ENCODE peak calls at places on chromosomes 12 and 14, in seven cellular contexts. I, X, T, J, F, L and K are unnamed samples.

GRCh38 chr12:6200266-6201198 is at the start of gene CD9:
- DNase-seq in I (no peak), X (no peak), T (peak; percentile 76), J (no peak), F (no peak), L (peak; percentile 79), K (no peak)

GRCh38 chr14:36817071-36817930 is 155.6 kb downstream of the PAX9 start:
- DNase-seq in I (no peak), X (no peak), T (no peak), J (no peak), F (no peak), L (no peak), K (no peak)

GRCh38 chr14:50875359-50876090 is 3.7 kb downstream of the ABHD12B start:
- DNase-seq in I (peak; percentile 51), X (peak; percentile 74), T (no peak), J (peak; percentile 54), F (peak; percentile 43), L (no peak), K (peak; percentile 60)

GRCh38 chr12:7269273-7269672 is 34.6 kb upstream of the ACSM4 start:
- DNase-seq in I (no peak), X (no peak), T (no peak), J (peak; percentile 1), F (no peak), L (no peak), K (no peak)

GRCh38 chr14:106039400-106039799 is 513.0 kb downstream of the TMEM121 start:
- DNase-seq in I (peak; percentile 36), X (peak; percentile 57), T (peak; percentile 78), J (no peak), F (peak; percentile 38), L (no peak), K (peak; percentile 62)

GRCh38 chr12:50924439-50925341 is 27.7 kb upstream of the HIGD1C start:
- DNase-seq in I (no peak), X (peak; percentile 41), T (peak; percentile 83), J (peak; percentile 86), F (peak; percentile 47), L (peak; percentile 94), K (no peak)

GRCh38 chr14:72545411-72546311 is 348.2 kb downstream of the DPF3 start:
- DNase-seq in I (no peak), X (no peak), T (no peak), J (no peak), F (no peak), L (no peak), K (no peak)

GRCh38 chr12:46244273-46244672 is 24.6 kb downstream of the SLC38A1 start:
- DNase-seq in I (no peak), X (no peak), T (no peak), J (no peak), F (no peak), L (no peak), K (no peak)

GRCh38 chr12:100504820-100505219 is 31.2 kb downstream of the NR1H4 start:
- DNase-seq in I (no peak), X (no peak), T (no peak), J (no peak), F (no peak), L (no peak), K (no peak)

GRCh38 chr12:65152012-65152411 is 17.4 kb upstream of the LEMD3 start:
- DNase-seq in I (no peak), X (no peak), T (no peak), J (no peak), F (no peak), L (no peak), K (no peak)

GRCh38 chr14:68631058-68631690 is 161.7 kb downstream of the ZFP36L1 start:
- DNase-seq in I (no peak), X (no peak), T (no peak), J (no peak), F (no peak), L (no peak), K (no peak)
- H3K27ac ChIP-seq in I (no peak overlapping the region), X (no peak overlapping the region), T (no peak overlapping the region), J (no peak overlapping the region), F (no peak overlapping the region), L (peak overlapping the region; percentile 21), K (no peak overlapping the region)

DNA sequence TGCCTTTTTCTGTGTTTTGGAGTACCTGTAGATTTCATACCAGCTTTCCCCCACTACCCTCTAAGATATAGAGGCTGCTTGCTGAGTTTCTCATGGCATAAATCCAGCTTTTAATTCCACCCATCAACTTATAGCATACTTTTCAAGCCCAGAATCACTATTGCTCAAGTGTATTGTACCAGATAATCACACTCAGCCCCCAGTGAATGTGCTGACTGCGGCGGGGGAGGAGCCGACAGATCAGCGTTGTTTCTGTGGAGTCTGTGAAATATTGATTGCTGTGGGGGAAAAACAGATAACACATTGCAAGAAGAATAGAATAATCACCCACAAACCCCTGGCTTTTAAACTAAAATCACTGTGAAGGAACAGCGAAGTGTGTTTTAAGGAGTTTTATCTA is 296.1 kb downstream of the TMEM132D start:
- DNase-seq in I (no peak), X (no peak), T (no peak), J (no peak), F (no peak), L (no peak), K (no peak)
- H3K27ac ChIP-seq in I (no peak overlapping the region), X (no peak overlapping the region), T (no peak overlapping the region), J (no peak overlapping the region), F (no peak overlapping the region), L (no peak overlapping the region), K (no peak overlapping the region)

DNA sequence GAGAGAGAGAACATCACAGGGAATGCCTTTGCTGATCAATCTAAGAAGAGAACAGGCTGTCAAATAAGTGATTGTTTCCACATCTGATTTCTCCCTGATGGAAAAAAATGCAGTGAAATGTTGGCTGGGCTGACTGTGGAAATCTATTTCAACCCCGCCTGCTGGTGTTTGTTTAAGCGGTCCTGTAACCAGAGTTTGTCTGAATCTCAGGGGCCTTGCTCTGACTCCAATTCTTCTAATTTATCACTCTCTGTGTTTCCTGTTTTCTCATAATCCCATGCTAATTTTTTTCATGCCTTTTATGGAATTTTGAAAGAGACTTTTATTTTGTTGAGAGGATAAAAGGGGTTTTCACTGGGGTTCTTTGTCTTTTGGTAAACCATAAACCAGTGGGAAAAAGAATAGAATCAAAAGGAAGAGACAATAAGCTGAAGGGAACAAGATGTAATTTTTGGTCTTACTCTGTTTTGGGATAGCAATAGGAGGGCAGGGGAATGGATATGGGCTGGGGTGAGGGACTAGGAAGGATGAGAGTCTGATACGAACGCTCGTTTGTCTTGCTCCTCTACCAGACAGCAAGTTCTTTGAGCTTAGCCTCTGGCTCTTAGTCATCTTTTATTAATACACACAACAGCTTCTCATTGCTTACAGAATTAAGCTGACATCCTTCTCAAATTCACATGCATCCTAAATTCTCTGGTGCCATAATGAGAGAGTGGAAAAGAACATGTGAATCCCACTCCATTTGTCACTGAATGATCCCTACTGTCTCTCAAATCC is 8.0 kb upstream of the MGP start:
- DNase-seq in I (no peak), X (no peak), T (no peak), J (peak; percentile 4), F (no peak), L (no peak), K (no peak)
- H3K27ac ChIP-seq in I (no peak overlapping the region), X (no peak overlapping the region), T (peak overlapping the region; percentile 74), J (no peak overlapping the region), F (no peak overlapping the region), L (peak overlapping the region; percentile 57), K (no peak overlapping the region)

GRCh38 chr14:69845050-69845581 is 34.1 kb upstream of the SMOC1 start:
- DNase-seq in I (no peak), X (no peak), T (no peak), J (no peak), F (no peak), L (no peak), K (no peak)
- H3K27ac ChIP-seq in I (no peak overlapping the region), X (no peak overlapping the region), T (no peak overlapping the region), J (no peak overlapping the region), F (no peak overlapping the region), L (no peak overlapping the region), K (no peak overlapping the region)

GRCh38 chr14:49688701-49689030 is 652 bp upstream of the POLE2 start:
- DNase-seq in I (no peak), X (no peak), T (no peak), J (no peak), F (no peak), L (no peak), K (no peak)

GRCh38 chr14:49687942-49688700 is at the start of gene POLE2:
- DNase-seq in I (peak; percentile 37), X (peak; percentile 61), T (peak; percentile 90), J (peak; percentile 47), F (peak; percentile 63), L (peak; percentile 87), K (peak; percentile 62)

GRCh38 chr14:49691031-49691430 is 1.9 kb upstream of the KLHDC1 start:
- DNase-seq in I (no peak), X (no peak), T (no peak), J (no peak), F (no peak), L (no peak), K (no peak)

GRCh38 chr14:49692191-49692757 is 646 bp upstream of the KLHDC1 start:
- DNase-seq in I (no peak), X (no peak), T (no peak), J (peak; percentile 8), F (no peak), L (no peak), K (no peak)

GRCh38 chr14:49686425-49686824 is 1.6 kb downstream of the POLE2 start:
- DNase-seq in I (no peak), X (no peak), T (no peak), J (no peak), F (no peak), L (no peak), K (no peak)
- H3K27ac ChIP-seq in I (no peak overlapping the region), X (no peak overlapping the region), T (no peak overlapping the region), J (no peak overlapping the region), F (no peak overlapping the region), L (no peak overlapping the region), K (no peak overlapping the region)

GRCh38 chr12:121436706-121437105 is 36.8 kb downstream of the RNF34 start:
- DNase-seq in I (no peak), X (no peak), T (no peak), J (no peak), F (no peak), L (no peak), K (no peak)
- H3K27ac ChIP-seq in I (no peak overlapping the region), X (no peak overlapping the region), T (no peak overlapping the region), J (no peak overlapping the region), F (no peak overlapping the region), L (no peak overlapping the region), K (no peak overlapping the region)

DNA sequence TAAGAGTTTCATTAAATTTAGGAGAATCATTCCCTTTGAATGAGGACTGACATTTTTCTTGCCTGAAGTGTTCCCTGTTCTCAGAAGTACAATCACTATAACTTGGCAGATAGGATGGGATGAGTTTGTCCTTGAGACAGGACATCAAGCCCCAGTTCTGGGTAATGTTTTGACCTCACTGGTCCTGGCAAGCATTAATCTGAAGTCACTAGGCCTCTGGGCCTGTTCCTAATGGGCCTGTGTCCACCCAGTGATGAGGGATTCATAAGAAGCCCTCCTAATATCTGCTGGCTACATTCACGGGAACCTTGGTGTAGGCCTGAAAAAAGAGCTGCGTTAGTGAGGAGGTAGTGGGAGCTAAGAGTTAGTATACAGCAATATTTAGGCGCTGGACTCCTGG is 37.2 kb downstream of the NINJ2 start:
- DNase-seq in I (no peak), X (no peak), T (no peak), J (no peak), F (no peak), L (no peak), K (no peak)
- H3K27ac ChIP-seq in I (no peak overlapping the region), X (no peak overlapping the region), T (no peak overlapping the region), J (no peak overlapping the region), F (no peak overlapping the region), L (no peak overlapping the region), K (no peak overlapping the region)